ENCODE peak calls at places on chromosomes 1 and 21, in seven cellular contexts. Z, C, X, O, W, J and S are unnamed samples.

GRCh38 chr1:158527190-158527815 is 26.9 kb downstream of the OR6Y1 start:
- DNase-seq in W (peak), C (peak), X (peak), J (peak), Z (peak), O (peak), S (no peak)

GRCh38 chr1:6554907-6555778 is at the start of gene TAS1R1:
- DNase-seq in X (no peak), W (no peak), J (peak), C (no peak), Z (peak), O (no peak), S (peak)

GRCh38 chr21:14762734-14763694 is 216.9 kb upstream of the SAMSN1 start:
- DNase-seq in Z (no peak), W (no peak), J (no peak), C (no peak), O (no peak), X (peak), S (no peak)

GRCh38 chr1:117067528-117068370 is 7.6 kb downstream of the TTF2 start:
- DNase-seq in C (peak), W (peak), X (peak), J (peak), Z (peak), O (peak), S (peak)

GRCh38 chr1:243471754-243472725 is 216.2 kb downstream of the SDCCAG8 start:
- DNase-seq in J (peak), Z (peak), O (peak), C (no peak), W (peak), X (peak), S (no peak)

GRCh38 chr1:185912504-185912903 is 178.3 kb downstream of the HMCN1 start:
- DNase-seq in X (no peak), J (no peak), Z (no peak), C (no peak), W (no peak), O (no peak), S (no peak)

GRCh38 chr1:43766086-43766784 is 58.9 kb downstream of the ST3GAL3 start:
- DNase-seq in X (no peak), W (no peak), J (no peak), C (no peak), O (no peak), Z (peak), S (no peak)

GRCh38 chr1:213070399-213070798 is 19.4 kb downstream of the RPS6KC1 start:
- DNase-seq in X (peak), Z (peak), O (peak), W (peak), C (peak), J (peak), S (peak)

GRCh38 chr1:53683986-53684740 is 54.8 kb downstream of the GLIS1 start:
- DNase-seq in X (no peak), W (no peak), Z (no peak), J (no peak), C (peak), O (no peak), S (no peak)